ENCODE peak calls at places on chromosomes 11 and 22, in four cellular contexts. G is AG10803, U is nephron progenitor cell, X is T follicular helper cell. A is an unnamed sample.

GRCh38 chr11:44886765-44887164 is 63.9 kb downstream of the TP53I11 start:
- DNase-seq in G (peak), U (no peak), X (no peak), A (no peak)

GRCh38 chr11:104918113-104918824 is 20.0 kb upstream of the CASP12 start:
- DNase-seq in G (peak), U (no peak), X (no peak), A (peak)

GRCh38 chr22:39443416-39443815 is 13.4 kb upstream of the MGAT3 start:
- DNase-seq in G (no peak), U (no peak), X (no peak), A (no peak)

GRCh38 chr11:74269161-74269809 is 42.2 kb downstream of the P4HA3 start:
- DNase-seq in G (peak), U (no peak), X (no peak), A (no peak)

GRCh38 chr22:38218661-38219331 is 17.0 kb downstream of the MAFF start:
- DNase-seq in G (peak), U (peak), X (peak), A (no peak)

GRCh38 chr11:35304393-35304790 is 115.0 kb downstream of the SLC1A2 start:
- DNase-seq in G (peak), U (no peak), X (no peak), A (no peak)

GRCh38 chr22:43128116-43128515 is 15.1 kb downstream of the MCAT start:
- DNase-seq in G (no peak), U (no peak), X (no peak), A (no peak)

GRCh38 chr11:75627879-75628668 is 40.8 kb downstream of the MAP6 start:
- DNase-seq in G (peak), U (no peak), X (no peak), A (no peak)

GRCh38 chr11:2178906-2179494 is 7.4 kb upstream of the TH start:
- DNase-seq in G (peak), U (no peak), X (no peak), A (no peak)

GRCh38 chr11:123504401-123504800 is 74.3 kb downstream of the GRAMD1B start:
- DNase-seq in G (no peak), U (no peak), X (no peak), A (no peak)

A was measured in pons.